ENCODE peak calls at places on chromosomes 13 and 19, in four cellular contexts. X is K562, M is H1, W is HepG2. D is an unnamed sample.

GRCh38 chr13:53129864-53130393 is 101.3 kb downstream of the OLFM4 start:
- DNase-seq in M (no peak), W (no peak), X (no peak), D (no peak)

GRCh38 chr13:114310961-114311360 is 3.3 kb upstream of the CHAMP1 start:
- DNase-seq in X (no peak), M (no peak), W (no peak), D (no peak)

GRCh38 chr13:24629320-24629719 is 50.9 kb upstream of the ATP12A start:
- DNase-seq in W (no peak), X (no peak), M (no peak), D (no peak)

GRCh38 chr13:60229708-60230272 is 66.1 kb upstream of the DIAPH3 start:
- DNase-seq in M (no peak), W (no peak), X (no peak), D (no peak)

GRCh38 chr13:105598551-105598950 is 936.9 kb downstream of the EFNB2 start:
- DNase-seq in M (no peak), X (no peak), W (no peak), D (no peak)

GRCh38 chr19:19463348-19464117 is 51.8 kb downstream of the TSSK6 start:
- DNase-seq in X (no peak), W (no peak), M (no peak), D (no peak)

GRCh38 chr13:109666656-109667448 is 119.5 kb downstream of the IRS2 start:
- DNase-seq in X (no peak), M (no peak), W (no peak), D (no peak)

GRCh38 chr19:7705387-7706187 is 3.7 kb upstream of the FCER2 start:
- DNase-seq in W (no peak), M (no peak), X (no peak), D (no peak)

GRCh38 chr13:29099781-29100406 is 279.8 kb downstream of the MTUS2 start:
- DNase-seq in X (no peak), W (no peak), M (no peak), D (no peak)

GRCh38 chr13:40152145-40152544 is 496.7 kb downstream of the COG6 start:
- DNase-seq in X (no peak), W (no peak), M (no peak), D (peak)

GRCh38 chr19:13070425-13071140 is 32.1 kb downstream of the LYL1 start:
- DNase-seq in X (no peak), M (no peak), W (no peak), D (no peak)

GRCh38 chr13:110557610-110558305 is 3.8 kb downstream of the RAB20 start:
- DNase-seq in M (no peak), W (no peak), X (no peak), D (no peak)

GRCh38 chr13:23909606-23910005 is 12.3 kb upstream of the C1QTNF9B start:
- DNase-seq in W (no peak), X (no peak), M (no peak), D (no peak)

DNA sequence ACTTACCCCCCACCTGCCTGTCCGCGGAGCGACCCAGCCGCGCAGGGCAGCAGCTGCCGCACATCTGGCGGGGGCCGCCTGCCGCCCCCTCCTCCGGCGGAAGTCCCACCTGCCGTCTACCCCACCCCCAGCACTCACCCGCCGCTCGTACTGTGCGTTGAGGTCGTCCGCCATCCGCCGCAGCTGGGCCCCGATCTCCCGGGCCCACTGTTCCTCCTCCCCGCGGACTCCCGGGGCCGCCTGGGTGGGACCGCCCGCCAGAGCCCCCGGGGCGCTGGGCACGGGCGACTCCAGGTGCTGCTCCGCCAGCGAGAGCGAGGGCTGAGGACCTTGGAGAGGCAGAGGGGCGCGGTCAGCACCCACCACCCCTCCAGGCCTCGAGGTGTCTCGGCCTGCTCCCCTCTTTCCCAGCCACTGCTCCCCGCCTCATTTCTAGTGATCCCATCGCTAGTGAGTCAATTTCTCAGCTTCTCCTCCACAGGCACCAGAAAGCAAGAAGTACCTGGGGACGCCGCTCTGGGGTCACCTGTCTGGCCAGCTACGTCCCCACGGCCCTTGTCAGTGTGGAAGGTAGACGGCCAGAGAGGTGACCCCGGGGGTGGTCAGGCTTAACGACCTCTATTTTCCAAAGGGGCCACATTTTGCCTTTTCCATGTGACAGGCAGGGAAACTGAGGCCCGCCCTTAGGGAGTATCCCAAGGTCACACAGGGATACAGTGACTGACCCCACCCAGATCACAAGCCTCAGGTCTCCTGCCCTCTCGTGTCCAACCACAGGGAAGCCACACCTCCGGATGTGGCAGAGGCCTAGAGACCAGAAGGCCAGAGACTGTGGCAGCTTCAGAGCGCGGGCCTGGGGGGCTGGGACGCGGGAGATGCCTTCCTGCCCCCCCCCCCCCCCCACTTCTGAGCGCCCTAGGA is 4.3 kb downstream of the BBC3 start:
- DNase-seq in W (peak), M (peak), X (peak), D (peak)
- TF ChIP-seq FOSL1 in W (no peak), M (no peak), X (peak), D (no peak)

GRCh38 chr13:85738696-85739320 is 60.4 kb downstream of the SLITRK6 start:
- DNase-seq in W (no peak), X (no peak), M (no peak), D (no peak)
- TF ChIP-seq FOSL1 in W (no peak), X (no peak), M (no peak), D (no peak)

DNA sequence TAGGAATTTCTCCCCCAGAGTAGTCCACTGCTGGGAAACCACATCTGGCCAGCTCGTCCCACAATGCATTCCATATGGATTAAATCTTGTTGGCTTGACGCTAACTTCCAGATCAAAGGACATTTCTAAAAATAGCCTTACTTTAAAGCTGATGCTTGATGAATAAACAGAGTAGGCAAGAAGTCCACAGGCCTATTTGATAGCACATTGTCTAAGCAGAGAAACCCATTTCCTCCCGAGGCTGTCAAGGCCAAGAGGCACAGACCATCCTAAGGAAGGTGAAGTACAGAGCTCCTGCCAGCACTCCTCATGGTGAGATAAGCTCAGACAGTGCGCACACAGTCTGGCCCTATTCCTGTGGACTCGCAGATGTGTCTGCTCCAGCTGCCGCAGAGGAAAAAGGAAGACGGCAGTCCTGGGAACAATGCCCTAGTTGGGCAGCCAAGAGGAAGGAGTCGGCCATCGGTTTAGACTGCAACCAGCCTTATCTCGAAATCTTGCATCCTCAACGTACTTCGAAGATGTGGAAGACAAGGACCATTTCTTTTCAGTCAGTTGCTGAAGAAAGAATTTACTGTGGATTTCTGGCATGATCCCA is 156.7 kb downstream of the RGCC start:
- DNase-seq in W (peak), X (no peak), M (no peak), D (peak)
- TF ChIP-seq FOSL1 in W (no peak), X (no peak), M (no peak), D (no peak)

GRCh38 chr19:42199440-42200115 is 17.9 kb downstream of the DEDD2 start:
- DNase-seq in W (no peak), M (no peak), X (peak), D (no peak)

GRCh38 chr19:42198676-42199439 is 18.6 kb downstream of the DEDD2 start:
- DNase-seq in W (no peak), M (no peak), X (no peak), D (no peak)

GRCh38 chr19:42200116-42200740 is 17.2 kb downstream of the DEDD2 start:
- DNase-seq in M (no peak), X (no peak), W (no peak), D (no peak)

GRCh38 chr19:42196011-42197001 is 21.2 kb downstream of the DEDD2 start:
- DNase-seq in X (peak), M (peak), W (no peak), D (no peak)

GRCh38 chr19:42197375-42197817 is 20.1 kb downstream of the DEDD2 start:
- DNase-seq in X (no peak), M (no peak), W (no peak), D (no peak)
- TF ChIP-seq FOSL1 in X (no peak), M (no peak), W (no peak), D (no peak)

DNA sequence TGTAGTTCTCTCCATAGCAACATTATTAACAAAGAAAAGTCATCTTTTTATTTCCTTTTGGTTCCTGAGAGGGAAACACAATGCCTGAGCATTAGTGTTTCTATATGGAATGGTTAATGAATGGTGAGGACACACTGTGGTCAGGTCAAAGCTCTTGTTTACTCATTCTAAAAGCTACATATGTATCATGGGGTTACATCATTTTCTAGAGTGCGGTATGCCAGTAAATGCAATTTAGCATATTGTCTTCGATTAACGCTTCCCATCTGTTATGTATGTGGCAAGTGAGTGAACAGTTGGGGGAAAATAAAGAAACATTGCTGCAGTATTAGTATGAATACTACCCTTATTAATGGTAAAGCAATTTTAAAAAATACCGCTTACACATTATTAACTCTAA is 1152.2 kb upstream of the SPRY2 start:
- DNase-seq in M (no peak), X (no peak), W (peak), D (no peak)
- TF ChIP-seq FOSL1 in M (no peak), X (no peak), W (no peak), D (no peak)

GRCh38 chr19:36139473-36140288 is at the start of gene CAPNS1:
- DNase-seq in M (peak), X (peak), W (peak), D (peak)

GRCh38 chr19:36141039-36141914 is 1.4 kb downstream of the CAPNS1 start:
- DNase-seq in W (peak), M (peak), X (peak), D (peak)

GRCh38 chr19:36139120-36139472 is 770 bp upstream of the CAPNS1 start:
- DNase-seq in W (peak), M (no peak), X (no peak), D (no peak)

GRCh38 chr19:36140289-36141038 is 598 bp downstream of the CAPNS1 start:
- DNase-seq in M (peak), W (peak), X (peak), D (no peak)

GRCh38 chr19:36136975-36137686 is 2.7 kb upstream of the CAPNS1 start:
- DNase-seq in W (no peak), M (no peak), X (no peak), D (peak)
- TF ChIP-seq FOSL1 in W (no peak), M (no peak), X (no peak), D (peak)

DNA sequence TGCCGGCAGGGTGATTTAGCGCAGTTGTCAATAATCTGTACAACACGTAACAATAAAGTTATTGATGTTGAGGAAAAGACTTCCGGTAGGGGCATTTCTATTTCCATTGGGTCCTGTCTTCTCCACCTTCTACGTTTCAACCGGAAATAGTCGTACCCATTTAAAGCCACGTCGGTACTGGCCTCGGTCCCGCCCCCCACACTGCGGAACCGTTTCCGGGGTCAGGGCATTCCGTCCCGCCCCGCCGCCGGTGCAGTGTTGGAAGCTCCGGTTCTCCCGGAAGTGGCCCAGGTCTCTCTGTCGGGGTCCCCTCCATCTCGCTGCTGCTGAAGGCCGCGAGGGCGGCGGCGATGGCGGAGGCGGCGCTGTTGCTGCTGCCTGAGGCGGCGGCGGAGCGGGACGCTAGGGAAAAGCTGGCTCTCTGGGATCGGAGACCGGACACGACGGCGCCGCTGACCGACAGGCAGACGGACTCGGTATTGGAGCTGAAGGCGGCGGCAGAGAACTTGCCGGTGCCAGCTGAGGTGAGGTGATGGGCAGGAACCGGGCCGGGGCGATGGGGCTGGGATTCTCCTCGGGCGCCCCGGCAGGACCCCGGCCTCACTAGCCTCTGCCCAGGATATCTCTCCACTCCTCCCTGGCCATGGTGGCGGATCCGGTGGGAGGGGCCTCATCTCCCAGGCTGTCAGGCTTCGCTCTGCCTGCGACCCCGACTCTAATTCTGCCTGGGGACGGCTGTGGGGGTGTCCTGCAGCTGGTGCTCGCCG is at the start of gene COG3:
- DNase-seq in M (peak), W (peak), X (peak), D (peak)
- TF ChIP-seq FOSL1 in M (no peak), W (no peak), X (peak), D (no peak)